ENCODE peak calls at places on chromosomes 7 and 10, in six cellular contexts. H is NT2/D1, L is HepG2, T is K562, E is GM12878, B is H1. V is an unnamed sample.

GRCh38 chr7:78398576-78398975 is 600.0 kb downstream of the PHTF2 start:
- DNase-seq in E (no peak), L (no peak), H (no peak), T (no peak), B (no peak), V (no peak)

GRCh38 chr10:65375528-65375927 is 1550.3 kb upstream of the LRRTM3 start:
- DNase-seq in L (no peak), H (no peak), B (no peak), E (no peak), T (no peak), V (no peak)

GRCh38 chr10:130938051-130938450 is 373.5 kb downstream of the TCERG1L start:
- DNase-seq in E (no peak), L (no peak), H (no peak), T (no peak), B (no peak), V (no peak)

GRCh38 chr7:102258073-102258748 is 28.5 kb upstream of the SH2B2 start:
- DNase-seq in E (no peak), T (no peak), H (no peak), L (peak), B (no peak), V (no peak)

GRCh38 chr7:128176696-128177095 is 64.4 kb upstream of the LEP start:
- DNase-seq in T (no peak), B (no peak), E (no peak), L (no peak), H (no peak), V (no peak)

GRCh38 chr10:86795353-86795752 is 38.9 kb downstream of the BMPR1A start:
- DNase-seq in H (peak), L (peak), B (no peak), T (no peak), E (no peak), V (peak)

GRCh38 chr7:24981544-24981951 is 1.6 kb upstream of the OSBPL3 start:
- DNase-seq in L (no peak), B (peak), H (no peak), T (no peak), E (no peak), V (no peak)

GRCh38 chr7:104272767-104273384 is 55.5 kb upstream of the LHFPL3 start:
- DNase-seq in E (no peak), T (peak), B (no peak), L (peak), H (peak), V (peak)

GRCh38 chr10:123445336-123445735 is 220.8 kb upstream of the GPR26 start:
- DNase-seq in E (no peak), L (no peak), T (no peak), H (no peak), B (no peak), V (no peak)

GRCh38 chr7:27213150-27213903 is 13.4 kb upstream of the HOXA13 start:
- DNase-seq in B (peak), H (no peak), E (no peak), T (no peak), L (no peak), V (no peak)

GRCh38 chr7:74043523-74043951 is 15.6 kb downstream of the ELN start:
- DNase-seq in H (peak), T (no peak), L (no peak), B (no peak), E (no peak), V (no peak)

GRCh38 chr10:101892782-101893391 is 49.3 kb upstream of the KCNIP2 start:
- DNase-seq in B (no peak), E (no peak), T (no peak), L (no peak), H (no peak), V (no peak)

GRCh38 chr10:66931340-66931948 is 5.6 kb downstream of the LRRTM3 start:
- DNase-seq in E (peak), B (no peak), H (peak), T (peak), L (peak), V (peak)

GRCh38 chr10:83023647-83024046 is 1115.7 kb upstream of the GHITM start:
- DNase-seq in T (no peak), L (no peak), E (no peak), H (no peak), B (no peak), V (no peak)

GRCh38 chr7:115135111-115135510 is 213.2 kb downstream of the MDFIC start:
- DNase-seq in H (no peak), T (no peak), L (no peak), E (no peak), B (no peak), V (no peak)

GRCh38 chr7:146654048-146654447 is 537.4 kb downstream of the CNTNAP2 start:
- DNase-seq in T (no peak), H (no peak), L (no peak), E (no peak), B (no peak), V (no peak)

GRCh38 chr10:74071151-74071550 is 73.2 kb downstream of the VCL start:
- DNase-seq in L (no peak), B (no peak), H (no peak), T (no peak), E (no peak), V (no peak)

GRCh38 chr10:113175176-113175575 is 225.1 kb downstream of the TCF7L2 start:
- DNase-seq in H (no peak), L (no peak), E (no peak), B (peak), T (no peak), V (no peak)

GRCh38 chr7:42991024-42991423 is 58.8 kb downstream of the MRPL32 start:
- DNase-seq in E (no peak), T (no peak), B (no peak), L (no peak), H (no peak), V (no peak)

GRCh38 chr7:42987648-42988214 is 55.6 kb downstream of the MRPL32 start:
- DNase-seq in L (no peak), T (no peak), E (no peak), H (no peak), B (no peak), V (no peak)

GRCh38 chr7:42993038-42993437 is 60.9 kb downstream of the MRPL32 start:
- DNase-seq in E (no peak), L (peak), B (no peak), T (no peak), H (no peak), V (no peak)

GRCh38 chr7:42994096-42994495 is 61.9 kb downstream of the MRPL32 start:
- DNase-seq in H (no peak), E (no peak), L (no peak), T (no peak), B (no peak), V (no peak)

DNA sequence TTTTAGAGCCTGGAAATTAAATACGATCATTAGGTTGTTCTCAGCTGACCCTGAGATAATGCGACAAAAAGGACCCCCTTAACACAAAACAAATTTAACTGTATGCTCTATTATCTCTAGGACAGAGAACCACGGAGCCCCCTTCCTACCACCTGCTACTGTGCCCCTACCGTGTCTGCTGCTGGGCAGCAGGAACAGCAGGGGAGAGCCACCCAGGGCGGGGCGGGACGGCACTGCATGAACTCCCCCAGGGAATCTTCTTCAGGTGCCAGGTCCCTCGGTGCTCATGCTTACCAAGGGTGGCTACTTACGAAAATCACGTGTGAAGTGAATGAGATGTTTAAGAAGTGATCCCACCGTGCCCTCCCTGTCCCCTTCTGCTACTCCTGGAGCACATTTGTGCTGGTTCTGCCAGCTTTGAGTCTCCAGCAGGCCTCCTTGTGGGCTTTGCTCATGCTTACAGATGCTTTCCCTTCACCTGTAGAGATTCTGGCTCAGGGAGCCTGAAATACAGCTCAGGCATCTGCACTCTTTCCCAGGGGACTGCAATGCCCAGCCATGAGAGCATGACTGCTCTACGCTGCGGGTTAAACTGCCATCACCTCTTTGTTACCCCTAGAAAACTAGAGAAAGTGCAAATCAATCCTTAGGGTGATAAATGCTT is 59.9 kb downstream of the MRPL32 start:
- DNase-seq in T (no peak), B (peak), E (no peak), L (no peak), H (no peak), V (no peak)
- TF ChIP-seq ZNF274 in T (no peak), B (no peak), E (no peak), L (no peak), H (no peak), V (no peak)

DNA sequence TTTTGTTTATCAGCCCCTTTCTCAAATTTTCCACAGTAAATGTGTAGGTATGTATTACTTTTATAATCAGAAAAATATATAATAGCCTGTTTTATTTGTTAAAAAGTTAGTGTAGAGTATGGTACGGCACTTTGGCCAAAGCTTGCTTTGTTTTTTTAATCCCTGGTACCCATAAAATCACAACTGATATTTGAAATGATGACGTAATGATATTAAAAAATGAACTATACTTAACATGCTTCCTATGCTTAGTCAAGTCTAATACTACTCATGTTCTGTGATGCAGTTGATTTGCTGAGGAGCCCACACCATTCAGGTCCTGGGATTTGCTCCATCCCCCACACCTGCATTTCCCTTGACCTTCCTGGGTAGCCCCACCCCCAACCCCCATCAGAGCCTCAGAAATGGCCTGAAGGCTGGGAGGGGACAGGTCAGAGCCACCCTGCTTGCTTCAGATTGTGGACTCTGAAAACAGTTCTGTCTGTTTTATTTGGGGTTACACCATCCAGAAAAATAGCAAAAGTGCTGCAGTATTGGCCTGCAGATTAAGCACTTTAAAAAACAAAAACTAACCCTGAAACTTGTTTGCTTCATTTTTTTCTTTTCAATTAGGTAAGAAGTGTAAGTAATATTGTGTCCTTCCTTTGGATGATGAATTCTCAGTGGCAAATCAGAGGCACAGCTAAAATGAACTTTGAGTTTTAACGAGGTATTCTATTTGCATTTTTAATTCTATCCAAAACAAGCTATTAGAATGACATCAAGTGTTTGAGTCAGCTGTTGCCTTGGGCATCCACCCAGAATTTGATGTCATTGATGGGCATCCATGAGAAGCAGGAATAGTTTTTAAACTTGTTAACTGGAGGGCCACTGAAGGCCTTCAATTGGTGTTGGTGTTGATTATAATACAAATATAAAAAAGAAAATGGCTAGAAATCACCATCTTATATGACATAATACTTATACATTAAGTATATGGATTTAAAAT is 23.3 kb downstream of the PLCE1 start:
- DNase-seq in B (no peak), T (no peak), L (no peak), H (no peak), E (no peak), V (no peak)
- TF ChIP-seq ZNF274 in B (no peak), T (no peak), L (no peak), H (no peak), E (no peak), V (no peak)

GRCh38 chr7:77335581-77335980 is 80.6 kb downstream of the GSAP start:
- DNase-seq in E (no peak), T (no peak), H (no peak), B (no peak), L (no peak), V (no peak)
- TF ChIP-seq ZNF274 in E (no peak), T (no peak), H (no peak), B (no peak), L (no peak), V (no peak)

DNA sequence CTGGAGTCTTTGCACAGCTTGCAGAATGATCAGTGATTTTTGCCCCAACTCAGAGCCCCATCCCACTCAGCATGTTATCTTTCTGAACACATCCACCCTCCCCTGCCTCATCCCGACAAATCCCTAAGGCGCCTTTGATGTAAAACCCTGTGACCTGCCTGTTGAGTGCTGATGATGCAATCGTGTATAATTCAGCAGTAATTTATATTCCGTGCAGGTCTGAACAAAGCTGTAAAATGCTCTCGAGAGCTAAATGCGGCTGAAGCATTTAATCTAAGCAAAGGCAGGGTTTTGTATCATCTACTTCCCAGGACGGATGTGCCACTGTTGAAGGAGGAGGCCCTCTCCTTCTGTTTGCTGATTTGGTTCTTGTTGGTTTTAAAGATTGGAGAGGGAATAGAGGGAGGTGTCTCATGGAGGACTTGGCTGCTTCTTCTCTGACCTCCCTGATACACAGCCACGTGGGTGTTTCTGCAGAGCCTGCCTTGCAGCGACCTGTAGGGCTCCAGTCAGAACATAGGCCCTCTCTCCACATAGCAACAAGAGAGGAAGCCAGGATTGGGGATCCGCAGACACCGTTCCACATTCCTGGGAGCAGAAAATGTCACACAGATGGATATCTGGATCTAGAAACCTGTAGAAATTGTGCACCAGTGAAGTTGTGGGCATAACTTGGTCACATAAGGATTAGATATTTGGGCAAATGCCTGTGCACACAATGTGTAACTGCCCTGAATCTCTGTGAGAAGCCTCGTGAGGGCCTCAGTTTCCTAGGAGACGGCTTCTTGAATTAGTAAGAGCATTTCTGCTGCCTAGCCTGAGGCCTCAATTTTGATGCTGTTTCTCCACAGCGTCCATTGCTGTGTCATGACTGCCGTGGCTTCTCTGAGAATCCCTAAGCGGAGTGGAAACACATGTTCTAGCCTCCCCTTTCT is 90.2 kb upstream of the AGK start:
- DNase-seq in T (no peak), L (no peak), B (no peak), H (no peak), E (no peak), V (no peak)
- TF ChIP-seq ZNF274 in T (no peak), L (no peak), B (no peak), H (no peak), E (no peak), V (no peak)

DNA sequence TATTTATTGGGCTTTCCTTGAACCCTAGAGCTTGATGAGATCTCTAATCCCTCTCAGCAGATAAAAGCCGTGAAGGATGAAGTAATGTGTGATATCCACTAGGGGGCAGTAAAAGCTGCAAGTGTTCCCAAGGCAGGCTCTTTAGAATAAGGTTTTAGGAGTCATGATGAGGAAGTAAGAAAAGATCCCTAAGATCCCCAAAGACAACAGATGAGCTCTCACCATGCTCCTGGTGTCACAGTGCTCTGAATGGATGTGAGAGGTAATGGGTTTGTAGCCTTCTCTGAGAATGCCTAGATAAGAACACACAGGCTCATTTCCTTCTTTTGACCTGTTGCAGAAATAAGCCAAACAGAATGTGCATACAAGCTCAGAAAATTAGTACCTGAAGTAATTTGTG is 70.4 kb upstream of the ITPRID1 start:
- DNase-seq in B (no peak), T (peak), L (peak), H (peak), E (peak), V (peak)
- TF ChIP-seq ZNF274 in B (no peak), T (no peak), L (no peak), H (no peak), E (no peak), V (no peak)

GRCh38 chr7:135842446-135843175 is 94.0 kb upstream of the FAM180A start:
- DNase-seq in B (no peak), E (no peak), L (no peak), H (no peak), T (no peak), V (no peak)
- TF ChIP-seq ZNF274 in B (no peak), E (no peak), L (no peak), H (no peak), T (no peak), V (no peak)

GRCh38 chr10:47255033-47255813 is 44.8 kb upstream of the GDF10 start:
- DNase-seq in T (no peak), B (peak), E (no peak), H (no peak), L (no peak), V (no peak)
- TF ChIP-seq ZNF274 in T (no peak), B (no peak), E (no peak), H (no peak), L (no peak), V (no peak)

GRCh38 chr7:55546826-55547225 is 25.5 kb downstream of the VOPP1 start:
- DNase-seq in E (no peak), L (peak), T (no peak), B (no peak), H (no peak), V (peak)
- TF ChIP-seq ZNF274 in E (no peak), L (no peak), T (no peak), B (no peak), H (no peak), V (no peak)

GRCh38 chr7:131074043-131074442 is 253.6 kb upstream of the MKLN1 start:
- DNase-seq in H (no peak), L (no peak), T (no peak), E (no peak), B (no peak), V (no peak)
- TF ChIP-seq ZNF274 in H (no peak), L (no peak), T (no peak), E (no peak), B (no peak), V (no peak)